ENCODE peak calls at places on chromosomes 2 and 18, in eight cellular contexts. One of them, this sample, is unnamed.
A peak's percentile ranks its signal among the peaks of the same experiment; 100 is the strongest.

GRCh38 chr2:88903744-88904353 is 212.4 kb downstream of the RPIA start:
- DNase-seq in foreskin fibroblast: peak; percentile 2
- DNase-seq in HL-60: peak; percentile 8
- DNase-seq in brain microvascular endothelial cell: peak; percentile 9
- DNase-seq in breast epithelium: no peak
- DNase-seq in hepatocyte: no peak
- DNase-seq in AG04450: no peak
- DNase-seq in heart right ventricle: peak; percentile 6
- DNase-seq in this sample: peak; percentile 12

GRCh38 chr2:175930504-175930903 is 71.6 kb downstream of the LNPK start:
- DNase-seq in foreskin fibroblast: no peak
- DNase-seq in HL-60: no peak
- DNase-seq in brain microvascular endothelial cell: no peak
- DNase-seq in breast epithelium: no peak
- DNase-seq in hepatocyte: no peak
- DNase-seq in AG04450: no peak
- DNase-seq in heart right ventricle: no peak
- DNase-seq in this sample: no peak

GRCh38 chr2:19848952-19849351 is 52.8 kb downstream of the TTC32 start:
- DNase-seq in foreskin fibroblast: no peak
- DNase-seq in HL-60: no peak
- DNase-seq in brain microvascular endothelial cell: no peak
- DNase-seq in breast epithelium: no peak
- DNase-seq in hepatocyte: no peak
- DNase-seq in AG04450: no peak
- DNase-seq in heart right ventricle: no peak
- DNase-seq in this sample: no peak

GRCh38 chr2:229154381-229154780 is 116.7 kb downstream of the PID1 start:
- DNase-seq in foreskin fibroblast: no peak
- DNase-seq in HL-60: no peak
- DNase-seq in brain microvascular endothelial cell: peak; percentile 59
- DNase-seq in breast epithelium: no peak
- DNase-seq in hepatocyte: no peak
- DNase-seq in AG04450: no peak
- DNase-seq in heart right ventricle: no peak
- DNase-seq in this sample: no peak

GRCh38 chr18:79588636-79589481 is 90.7 kb upstream of the CTDP1 start:
- DNase-seq in foreskin fibroblast: peak; percentile 73
- DNase-seq in HL-60: no peak
- DNase-seq in brain microvascular endothelial cell: peak; percentile 88
- DNase-seq in breast epithelium: peak; percentile 85
- DNase-seq in hepatocyte: peak; percentile 67
- DNase-seq in AG04450: peak; percentile 55
- DNase-seq in heart right ventricle: peak; percentile 86
- DNase-seq in this sample: no peak

GRCh38 chr2:176443941-176444340 is 174.7 kb downstream of the MTX2 start:
- DNase-seq in foreskin fibroblast: no peak
- DNase-seq in HL-60: no peak
- DNase-seq in brain microvascular endothelial cell: no peak
- DNase-seq in breast epithelium: no peak
- DNase-seq in hepatocyte: no peak
- DNase-seq in AG04450: no peak
- DNase-seq in heart right ventricle: no peak
- DNase-seq in this sample: no peak

GRCh38 chr2:196823750-196824149 is 14.6 kb upstream of the C2orf66 start:
- DNase-seq in foreskin fibroblast: peak; percentile 68
- DNase-seq in HL-60: no peak
- DNase-seq in brain microvascular endothelial cell: peak; percentile 60
- DNase-seq in breast epithelium: no peak
- DNase-seq in hepatocyte: peak; percentile 13
- DNase-seq in AG04450: peak; percentile 13
- DNase-seq in heart right ventricle: no peak
- DNase-seq in this sample: no peak

GRCh38 chr2:191048073-191048472 is 34.1 kb upstream of the STAT1 start:
- DNase-seq in foreskin fibroblast: no peak
- DNase-seq in HL-60: no peak
- DNase-seq in brain microvascular endothelial cell: peak; percentile 19
- DNase-seq in breast epithelium: no peak
- DNase-seq in hepatocyte: no peak
- DNase-seq in AG04450: peak; percentile 34
- DNase-seq in heart right ventricle: no peak
- DNase-seq in this sample: no peak

GRCh38 chr2:54524236-54524991 is 68.3 kb downstream of the SPTBN1 start:
- DNase-seq in foreskin fibroblast: no peak
- DNase-seq in HL-60: peak; percentile 17
- DNase-seq in brain microvascular endothelial cell: peak; percentile 86
- DNase-seq in breast epithelium: no peak
- DNase-seq in hepatocyte: peak; percentile 57
- DNase-seq in AG04450: no peak
- DNase-seq in heart right ventricle: no peak
- DNase-seq in this sample: no peak

GRCh38 chr2:96832751-96833507 is 10.9 kb downstream of the ANKRD23 start:
- DNase-seq in foreskin fibroblast: peak; percentile 76
- DNase-seq in HL-60: no peak
- DNase-seq in brain microvascular endothelial cell: peak; percentile 70
- DNase-seq in breast epithelium: peak; percentile 33
- DNase-seq in hepatocyte: peak; percentile 66
- DNase-seq in AG04450: peak; percentile 11
- DNase-seq in heart right ventricle: peak; percentile 67
- DNase-seq in this sample: no peak

GRCh38 chr2:178828496-178828895 is 21.3 kb upstream of the TTN start:
- DNase-seq in foreskin fibroblast: no peak
- DNase-seq in HL-60: no peak
- DNase-seq in brain microvascular endothelial cell: no peak
- DNase-seq in breast epithelium: no peak
- DNase-seq in hepatocyte: no peak
- DNase-seq in AG04450: no peak
- DNase-seq in heart right ventricle: no peak
- DNase-seq in this sample: no peak

GRCh38 chr2:215796160-215796559 is 217.2 kb downstream of the MREG start:
- DNase-seq in foreskin fibroblast: peak; percentile 70
- DNase-seq in HL-60: peak; percentile 37
- DNase-seq in brain microvascular endothelial cell: peak; percentile 85
- DNase-seq in breast epithelium: no peak
- DNase-seq in hepatocyte: no peak
- DNase-seq in AG04450: no peak
- DNase-seq in heart right ventricle: no peak
- DNase-seq in this sample: peak; percentile 82

GRCh38 chr18:29147944-29148343 is 971.0 kb upstream of the CDH2 start:
- DNase-seq in foreskin fibroblast: peak; percentile 32
- DNase-seq in HL-60: no peak
- DNase-seq in brain microvascular endothelial cell: peak; percentile 57
- DNase-seq in breast epithelium: no peak
- DNase-seq in hepatocyte: peak; percentile 19
- DNase-seq in AG04450: peak; percentile 61
- DNase-seq in heart right ventricle: no peak
- DNase-seq in this sample: peak; percentile 37

GRCh38 chr2:163266772-163267171 is 428.2 kb upstream of the KCNH7 start:
- DNase-seq in foreskin fibroblast: peak; percentile 29
- DNase-seq in HL-60: no peak
- DNase-seq in brain microvascular endothelial cell: peak; percentile 91
- DNase-seq in breast epithelium: no peak
- DNase-seq in hepatocyte: no peak
- DNase-seq in AG04450: peak; percentile 24
- DNase-seq in heart right ventricle: no peak
- DNase-seq in this sample: peak; percentile 7

GRCh38 chr2:200471324-200471848 is 38.5 kb downstream of the KCTD18 start:
- DNase-seq in foreskin fibroblast: no peak
- DNase-seq in HL-60: no peak
- DNase-seq in brain microvascular endothelial cell: no peak
- DNase-seq in breast epithelium: no peak
- DNase-seq in hepatocyte: peak; percentile 31
- DNase-seq in AG04450: no peak
- DNase-seq in heart right ventricle: no peak
- DNase-seq in this sample: no peak

DNA sequence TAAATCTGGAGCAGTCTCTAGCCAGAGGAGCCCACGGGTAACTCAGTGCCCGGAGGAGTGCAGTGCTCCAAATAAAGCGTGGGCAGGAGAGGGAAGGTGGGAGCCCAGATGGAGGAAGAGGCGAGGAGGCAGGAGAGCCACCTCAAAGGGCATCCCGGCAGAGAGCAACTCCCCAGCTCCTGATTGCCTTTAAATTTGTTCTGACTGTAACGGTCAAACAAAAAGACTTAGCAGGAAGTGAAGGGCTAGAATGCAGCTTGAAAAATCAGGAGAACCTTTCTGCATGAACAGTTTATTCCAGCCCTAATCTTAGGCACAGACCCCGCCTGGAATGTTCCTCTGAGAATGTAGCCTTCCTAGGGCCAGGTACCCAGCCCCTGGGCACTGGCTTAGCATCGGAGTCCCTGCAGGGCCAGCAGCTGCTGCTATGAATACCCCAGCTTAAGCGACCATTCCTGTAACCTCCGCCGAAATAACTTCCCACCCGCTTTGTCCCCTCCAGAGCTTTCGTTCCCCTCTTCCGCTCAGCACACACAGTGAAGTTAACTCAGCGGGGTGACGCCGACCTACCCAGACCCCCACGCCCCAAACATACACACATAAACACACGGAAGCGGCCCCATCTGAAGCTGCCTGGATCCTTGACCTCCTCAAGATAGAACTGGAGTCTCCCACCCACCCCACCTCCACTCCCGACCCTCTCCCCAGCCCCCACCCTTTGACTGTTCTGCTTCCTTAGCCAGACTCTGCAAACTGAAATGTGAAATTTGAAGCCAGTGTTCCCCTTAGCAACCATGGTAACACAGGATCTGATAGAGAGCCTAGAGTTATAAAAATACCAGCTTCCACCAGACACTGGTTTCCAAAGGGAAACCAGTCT is 123.2 kb downstream of the SMAD7 start:
- DNase-seq in foreskin fibroblast: peak; percentile 41
- DNase-seq in HL-60: no peak
- DNase-seq in brain microvascular endothelial cell: peak; percentile 71
- DNase-seq in breast epithelium: no peak
- DNase-seq in hepatocyte: peak; percentile 77
- DNase-seq in AG04450: no peak
- DNase-seq in heart right ventricle: peak; percentile 30
- DNase-seq in this sample: peak; percentile 73
- H3K4me3 ChIP-seq in foreskin fibroblast: no peak overlapping the region
- H3K4me3 ChIP-seq in HL-60: no peak overlapping the region
- H3K4me3 ChIP-seq in brain microvascular endothelial cell: peak overlapping the region; percentile 24
- H3K4me3 ChIP-seq in breast epithelium: no peak overlapping the region
- H3K4me3 ChIP-seq in hepatocyte: no peak overlapping the region
- H3K4me3 ChIP-seq in AG04450: peak overlapping the region; percentile 21
- H3K4me3 ChIP-seq in heart right ventricle: no peak overlapping the region
- H3K4me3 ChIP-seq in this sample: peak overlapping the region; percentile 6

GRCh38 chr18:7623681-7624080 is 56.6 kb downstream of the PTPRM start:
- DNase-seq in foreskin fibroblast: no peak
- DNase-seq in HL-60: no peak
- DNase-seq in brain microvascular endothelial cell: no peak
- DNase-seq in breast epithelium: no peak
- DNase-seq in hepatocyte: no peak
- DNase-seq in AG04450: no peak
- DNase-seq in heart right ventricle: no peak
- DNase-seq in this sample: no peak

GRCh38 chr18:7626175-7626921 is 59.2 kb downstream of the PTPRM start:
- DNase-seq in foreskin fibroblast: no peak
- DNase-seq in HL-60: no peak
- DNase-seq in brain microvascular endothelial cell: no peak
- DNase-seq in breast epithelium: no peak
- DNase-seq in hepatocyte: no peak
- DNase-seq in AG04450: no peak
- DNase-seq in heart right ventricle: no peak
- DNase-seq in this sample: no peak

GRCh38 chr18:7629416-7629815 is 62.3 kb downstream of the PTPRM start:
- DNase-seq in foreskin fibroblast: no peak
- DNase-seq in HL-60: no peak
- DNase-seq in brain microvascular endothelial cell: no peak
- DNase-seq in breast epithelium: no peak
- DNase-seq in hepatocyte: no peak
- DNase-seq in AG04450: no peak
- DNase-seq in heart right ventricle: no peak
- DNase-seq in this sample: no peak

GRCh38 chr18:7624697-7625096 is 57.6 kb downstream of the PTPRM start:
- DNase-seq in foreskin fibroblast: no peak
- DNase-seq in HL-60: no peak
- DNase-seq in brain microvascular endothelial cell: no peak
- DNase-seq in breast epithelium: no peak
- DNase-seq in hepatocyte: no peak
- DNase-seq in AG04450: no peak
- DNase-seq in heart right ventricle: no peak
- DNase-seq in this sample: no peak

DNA sequence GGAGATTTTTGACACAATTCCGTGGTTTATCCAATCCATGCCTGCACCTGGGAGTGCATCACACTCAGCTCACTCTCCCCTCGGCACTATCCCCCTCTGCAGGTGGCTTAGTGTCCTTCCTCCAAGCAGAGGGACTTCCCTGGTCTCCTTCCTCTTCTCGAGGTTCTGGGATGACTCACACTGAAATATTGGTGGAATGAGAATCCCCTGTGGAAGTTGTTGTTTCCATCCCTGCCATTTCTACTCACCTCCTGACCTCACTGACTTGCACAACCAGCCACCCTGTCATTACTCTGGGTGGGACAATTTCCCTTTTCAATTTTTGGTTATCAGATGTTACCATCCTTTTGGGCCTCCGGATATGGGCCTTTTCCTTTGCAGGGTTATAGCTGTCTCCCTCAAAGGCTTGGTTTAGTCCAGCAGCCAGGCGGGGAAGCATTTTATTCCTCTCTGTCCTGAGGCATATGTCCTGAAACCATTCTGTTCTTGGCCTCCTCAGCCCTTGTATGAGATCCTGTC is 59.9 kb downstream of the PTPRM start:
- DNase-seq in foreskin fibroblast: peak; percentile 66
- DNase-seq in HL-60: no peak
- DNase-seq in brain microvascular endothelial cell: peak; percentile 51
- DNase-seq in breast epithelium: no peak
- DNase-seq in hepatocyte: peak; percentile 34
- DNase-seq in AG04450: peak; percentile 20
- DNase-seq in heart right ventricle: peak; percentile 34
- DNase-seq in this sample: peak; percentile 72
- TF ChIP-seq CTCF in foreskin fibroblast: peak; percentile 33
- TF ChIP-seq CTCF in HL-60: no peak
- TF ChIP-seq CTCF in brain microvascular endothelial cell: peak; percentile 65
- TF ChIP-seq CTCF in breast epithelium: no peak
- TF ChIP-seq CTCF in hepatocyte: peak; percentile 7
- TF ChIP-seq CTCF in AG04450: peak; percentile 20
- TF ChIP-seq CTCF in heart right ventricle: no peak
- TF ChIP-seq CTCF in this sample: peak; percentile 52

DNA sequence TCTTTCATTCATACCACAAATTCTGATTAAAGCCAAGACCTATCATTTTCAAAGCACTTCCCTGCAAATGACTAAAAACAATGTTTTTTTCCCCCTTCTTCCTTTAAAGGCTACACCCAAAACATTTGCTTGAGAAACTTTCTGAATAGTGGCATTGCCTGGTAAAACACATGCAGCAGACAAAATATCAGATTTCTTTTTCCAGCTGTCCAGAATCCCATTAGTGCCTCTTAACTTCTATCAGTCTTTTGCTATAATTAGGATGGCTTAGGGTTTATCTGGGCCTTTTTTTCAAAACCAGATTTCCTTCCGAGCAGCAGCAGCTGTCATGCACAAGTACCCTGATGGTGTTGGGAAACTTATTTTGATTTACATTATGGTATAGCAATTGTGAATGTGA is 50.6 kb downstream of the ALPK2 start:
- DNase-seq in foreskin fibroblast: no peak
- DNase-seq in HL-60: no peak
- DNase-seq in brain microvascular endothelial cell: peak; percentile 13
- DNase-seq in breast epithelium: no peak
- DNase-seq in hepatocyte: no peak
- DNase-seq in AG04450: no peak
- DNase-seq in heart right ventricle: no peak
- DNase-seq in this sample: no peak
- H3K4me3 ChIP-seq in foreskin fibroblast: peak overlapping the region; percentile 54
- H3K4me3 ChIP-seq in HL-60: no peak overlapping the region
- H3K4me3 ChIP-seq in brain microvascular endothelial cell: peak overlapping the region; percentile 53
- H3K4me3 ChIP-seq in breast epithelium: no peak overlapping the region
- H3K4me3 ChIP-seq in hepatocyte: no peak overlapping the region
- H3K4me3 ChIP-seq in AG04450: peak overlapping the region; percentile 77
- H3K4me3 ChIP-seq in heart right ventricle: peak overlapping the region; percentile 20
- H3K4me3 ChIP-seq in this sample: peak overlapping the region; percentile 38

GRCh38 chr2:50712569-50712968 is 319.4 kb downstream of the NRXN1 start:
- DNase-seq in foreskin fibroblast: no peak
- DNase-seq in HL-60: no peak
- DNase-seq in brain microvascular endothelial cell: no peak
- DNase-seq in breast epithelium: no peak
- DNase-seq in hepatocyte: no peak
- DNase-seq in AG04450: no peak
- DNase-seq in heart right ventricle: no peak
- DNase-seq in this sample: no peak
- TF ChIP-seq CTCF in foreskin fibroblast: no peak
- TF ChIP-seq CTCF in HL-60: no peak
- TF ChIP-seq CTCF in brain microvascular endothelial cell: no peak
- TF ChIP-seq CTCF in breast epithelium: no peak
- TF ChIP-seq CTCF in hepatocyte: no peak
- TF ChIP-seq CTCF in AG04450: no peak
- TF ChIP-seq CTCF in heart right ventricle: no peak
- TF ChIP-seq CTCF in this sample: no peak